ENCODE peak calls at places on chromosomes 6 and 20, in nine cellular contexts. One of them, this sample, is unnamed.

GRCh38 chr6:46592046-46592445 is 60.6 kb downstream of the CYP39A1 start:
- DNase-seq in dorsolateral prefrontal cortex: no peak
- DNase-seq in neural crest cell: no peak
- DNase-seq in mammary epithelial cell: no peak
- DNase-seq in PC-9: no peak
- DNase-seq in MCF 10A: no peak
- DNase-seq in testis: no peak
- DNase-seq in fibroblast of pulmonary artery: no peak
- DNase-seq in WERI-Rb-1: no peak
- DNase-seq in this sample: no peak

GRCh38 chr6:151292974-151293373 is 53.2 kb downstream of the AKAP12 start:
- DNase-seq in dorsolateral prefrontal cortex: no peak
- DNase-seq in neural crest cell: no peak
- DNase-seq in mammary epithelial cell: no peak
- DNase-seq in PC-9: no peak
- DNase-seq in MCF 10A: no peak
- DNase-seq in testis: no peak
- DNase-seq in fibroblast of pulmonary artery: peak
- DNase-seq in WERI-Rb-1: no peak
- DNase-seq in this sample: no peak

GRCh38 chr6:42155293-42155692 is 12.9 kb upstream of the C6orf132 start:
- DNase-seq in dorsolateral prefrontal cortex: no peak
- DNase-seq in neural crest cell: no peak
- DNase-seq in mammary epithelial cell: no peak
- DNase-seq in PC-9: no peak
- DNase-seq in MCF 10A: no peak
- DNase-seq in testis: no peak
- DNase-seq in fibroblast of pulmonary artery: no peak
- DNase-seq in WERI-Rb-1: no peak
- DNase-seq in this sample: no peak

GRCh38 chr6:1406306-1407058 is 17.1 kb downstream of the FOXF2 start:
- DNase-seq in dorsolateral prefrontal cortex: no peak
- DNase-seq in neural crest cell: no peak
- DNase-seq in mammary epithelial cell: no peak
- DNase-seq in PC-9: no peak
- DNase-seq in MCF 10A: peak
- DNase-seq in testis: peak
- DNase-seq in fibroblast of pulmonary artery: no peak
- DNase-seq in WERI-Rb-1: no peak
- DNase-seq in this sample: no peak

GRCh38 chr20:56909918-56910714 is 281.0 kb downstream of the TFAP2C start:
- DNase-seq in dorsolateral prefrontal cortex: no peak
- DNase-seq in neural crest cell: no peak
- DNase-seq in mammary epithelial cell: no peak
- DNase-seq in PC-9: no peak
- DNase-seq in MCF 10A: no peak
- DNase-seq in testis: no peak
- DNase-seq in fibroblast of pulmonary artery: no peak
- DNase-seq in WERI-Rb-1: no peak
- DNase-seq in this sample: no peak

GRCh38 chr6:119308994-119309657 is 40.4 kb downstream of the MAN1A1 start:
- DNase-seq in dorsolateral prefrontal cortex: no peak
- DNase-seq in neural crest cell: no peak
- DNase-seq in mammary epithelial cell: no peak
- DNase-seq in PC-9: no peak
- DNase-seq in MCF 10A: no peak
- DNase-seq in testis: no peak
- DNase-seq in fibroblast of pulmonary artery: no peak
- DNase-seq in WERI-Rb-1: no peak
- DNase-seq in this sample: no peak

GRCh38 chr6:45002390-45002789 is 325.7 kb upstream of the RUNX2 start:
- DNase-seq in dorsolateral prefrontal cortex: no peak
- DNase-seq in neural crest cell: no peak
- DNase-seq in mammary epithelial cell: no peak
- DNase-seq in PC-9: no peak
- DNase-seq in MCF 10A: peak
- DNase-seq in testis: no peak
- DNase-seq in fibroblast of pulmonary artery: peak
- DNase-seq in WERI-Rb-1: no peak
- DNase-seq in this sample: no peak

GRCh38 chr20:62808211-62808865 is 3.7 kb downstream of the OGFR start:
- DNase-seq in dorsolateral prefrontal cortex: peak
- DNase-seq in neural crest cell: peak
- DNase-seq in mammary epithelial cell: no peak
- DNase-seq in PC-9: no peak
- DNase-seq in MCF 10A: peak
- DNase-seq in testis: peak
- DNase-seq in fibroblast of pulmonary artery: peak
- DNase-seq in WERI-Rb-1: peak
- DNase-seq in this sample: peak

GRCh38 chr6:4846387-4846786 is 70.2 kb downstream of the CDYL start:
- DNase-seq in dorsolateral prefrontal cortex: no peak
- DNase-seq in neural crest cell: no peak
- DNase-seq in mammary epithelial cell: no peak
- DNase-seq in PC-9: no peak
- DNase-seq in MCF 10A: no peak
- DNase-seq in testis: no peak
- DNase-seq in fibroblast of pulmonary artery: no peak
- DNase-seq in WERI-Rb-1: no peak
- DNase-seq in this sample: no peak

GRCh38 chr6:62285612-62286469 is at the start of gene KHDRBS2:
- DNase-seq in dorsolateral prefrontal cortex: peak
- DNase-seq in neural crest cell: peak
- DNase-seq in mammary epithelial cell: peak
- DNase-seq in PC-9: no peak
- DNase-seq in MCF 10A: no peak
- DNase-seq in testis: peak
- DNase-seq in fibroblast of pulmonary artery: peak
- DNase-seq in WERI-Rb-1: peak
- DNase-seq in this sample: peak

GRCh38 chr20:61901421-61902212 is 164.1 kb downstream of the TAF4 start:
- DNase-seq in dorsolateral prefrontal cortex: no peak
- DNase-seq in neural crest cell: no peak
- DNase-seq in mammary epithelial cell: no peak
- DNase-seq in PC-9: no peak
- DNase-seq in MCF 10A: no peak
- DNase-seq in testis: no peak
- DNase-seq in fibroblast of pulmonary artery: no peak
- DNase-seq in WERI-Rb-1: no peak
- DNase-seq in this sample: no peak

GRCh38 chr6:109292983-109293586 is 89.2 kb downstream of the CD164 start:
- DNase-seq in dorsolateral prefrontal cortex: no peak
- DNase-seq in neural crest cell: no peak
- DNase-seq in mammary epithelial cell: peak
- DNase-seq in PC-9: peak
- DNase-seq in MCF 10A: peak
- DNase-seq in testis: no peak
- DNase-seq in fibroblast of pulmonary artery: no peak
- DNase-seq in WERI-Rb-1: no peak
- DNase-seq in this sample: no peak

GRCh38 chr6:104186836-104187235 is 672.9 kb downstream of the HACE1 start:
- DNase-seq in dorsolateral prefrontal cortex: no peak
- DNase-seq in neural crest cell: no peak
- DNase-seq in mammary epithelial cell: no peak
- DNase-seq in PC-9: peak
- DNase-seq in MCF 10A: peak
- DNase-seq in testis: no peak
- DNase-seq in fibroblast of pulmonary artery: no peak
- DNase-seq in WERI-Rb-1: no peak
- DNase-seq in this sample: no peak

GRCh38 chr6:46626228-46626909 is 26.2 kb downstream of the CYP39A1 start:
- DNase-seq in dorsolateral prefrontal cortex: no peak
- DNase-seq in neural crest cell: no peak
- DNase-seq in mammary epithelial cell: peak
- DNase-seq in PC-9: peak
- DNase-seq in MCF 10A: peak
- DNase-seq in testis: no peak
- DNase-seq in fibroblast of pulmonary artery: peak
- DNase-seq in WERI-Rb-1: no peak
- DNase-seq in this sample: no peak

GRCh38 chr6:139336994-139337393 is 37.5 kb downstream of the CITED2 start:
- DNase-seq in dorsolateral prefrontal cortex: no peak
- DNase-seq in neural crest cell: no peak
- DNase-seq in mammary epithelial cell: no peak
- DNase-seq in PC-9: no peak
- DNase-seq in MCF 10A: peak
- DNase-seq in testis: no peak
- DNase-seq in fibroblast of pulmonary artery: no peak
- DNase-seq in WERI-Rb-1: no peak
- DNase-seq in this sample: no peak

GRCh38 chr20:48826883-48827771 is 672 bp downstream of the PREX1 start:
- DNase-seq in dorsolateral prefrontal cortex: no peak
- DNase-seq in neural crest cell: peak
- DNase-seq in mammary epithelial cell: no peak
- DNase-seq in PC-9: no peak
- DNase-seq in MCF 10A: no peak
- DNase-seq in testis: no peak
- DNase-seq in fibroblast of pulmonary artery: no peak
- DNase-seq in WERI-Rb-1: peak
- DNase-seq in this sample: peak

GRCh38 chr6:166500246-166500645 is 86.2 kb downstream of the RAMACL start:
- DNase-seq in dorsolateral prefrontal cortex: peak
- DNase-seq in neural crest cell: no peak
- DNase-seq in mammary epithelial cell: no peak
- DNase-seq in PC-9: no peak
- DNase-seq in MCF 10A: no peak
- DNase-seq in testis: no peak
- DNase-seq in fibroblast of pulmonary artery: no peak
- DNase-seq in WERI-Rb-1: no peak
- DNase-seq in this sample: no peak

GRCh38 chr6:27092316-27092692 is 155.2 kb upstream of the PRSS16 start:
- DNase-seq in dorsolateral prefrontal cortex: no peak
- DNase-seq in neural crest cell: no peak
- DNase-seq in mammary epithelial cell: no peak
- DNase-seq in PC-9: no peak
- DNase-seq in MCF 10A: no peak
- DNase-seq in testis: no peak
- DNase-seq in fibroblast of pulmonary artery: no peak
- DNase-seq in WERI-Rb-1: no peak
- DNase-seq in this sample: no peak

GRCh38 chr6:72410769-72411168 is 211.1 kb upstream of the KCNQ5 start:
- DNase-seq in dorsolateral prefrontal cortex: no peak
- DNase-seq in neural crest cell: no peak
- DNase-seq in mammary epithelial cell: no peak
- DNase-seq in PC-9: no peak
- DNase-seq in MCF 10A: no peak
- DNase-seq in testis: no peak
- DNase-seq in fibroblast of pulmonary artery: no peak
- DNase-seq in WERI-Rb-1: no peak
- DNase-seq in this sample: no peak

GRCh38 chr6:72414648-72415047 is 207.2 kb upstream of the KCNQ5 start:
- DNase-seq in dorsolateral prefrontal cortex: peak
- DNase-seq in neural crest cell: no peak
- DNase-seq in mammary epithelial cell: no peak
- DNase-seq in PC-9: no peak
- DNase-seq in MCF 10A: no peak
- DNase-seq in testis: no peak
- DNase-seq in fibroblast of pulmonary artery: no peak
- DNase-seq in WERI-Rb-1: no peak
- DNase-seq in this sample: no peak

GRCh38 chr6:72412709-72413044 is 209.2 kb upstream of the KCNQ5 start:
- DNase-seq in dorsolateral prefrontal cortex: no peak
- DNase-seq in neural crest cell: no peak
- DNase-seq in mammary epithelial cell: no peak
- DNase-seq in PC-9: no peak
- DNase-seq in MCF 10A: no peak
- DNase-seq in testis: no peak
- DNase-seq in fibroblast of pulmonary artery: no peak
- DNase-seq in WERI-Rb-1: no peak
- DNase-seq in this sample: no peak

GRCh38 chr6:72413884-72414283 is 208.0 kb upstream of the KCNQ5 start:
- DNase-seq in dorsolateral prefrontal cortex: no peak
- DNase-seq in neural crest cell: no peak
- DNase-seq in mammary epithelial cell: no peak
- DNase-seq in PC-9: no peak
- DNase-seq in MCF 10A: no peak
- DNase-seq in testis: no peak
- DNase-seq in fibroblast of pulmonary artery: no peak
- DNase-seq in WERI-Rb-1: no peak
- DNase-seq in this sample: no peak

GRCh38 chr6:72411872-72412708 is 209.8 kb upstream of the KCNQ5 start:
- DNase-seq in dorsolateral prefrontal cortex: peak
- DNase-seq in neural crest cell: peak
- DNase-seq in mammary epithelial cell: peak
- DNase-seq in PC-9: peak
- DNase-seq in MCF 10A: peak
- DNase-seq in testis: peak
- DNase-seq in fibroblast of pulmonary artery: peak
- DNase-seq in WERI-Rb-1: peak
- DNase-seq in this sample: peak
- TF ChIP-seq CTCF in dorsolateral prefrontal cortex: peak
- TF ChIP-seq CTCF in neural crest cell: peak
- TF ChIP-seq CTCF in mammary epithelial cell: peak
- TF ChIP-seq CTCF in PC-9: peak
- TF ChIP-seq CTCF in MCF 10A: peak
- TF ChIP-seq CTCF in testis: peak
- TF ChIP-seq CTCF in fibroblast of pulmonary artery: no peak
- TF ChIP-seq CTCF in WERI-Rb-1: peak
- TF ChIP-seq CTCF in this sample: peak

GRCh38 chr6:82085701-82086100 is 161.8 kb downstream of the IBTK start:
- DNase-seq in dorsolateral prefrontal cortex: no peak
- DNase-seq in neural crest cell: no peak
- DNase-seq in mammary epithelial cell: no peak
- DNase-seq in PC-9: no peak
- DNase-seq in MCF 10A: no peak
- DNase-seq in testis: no peak
- DNase-seq in fibroblast of pulmonary artery: no peak
- DNase-seq in WERI-Rb-1: no peak
- DNase-seq in this sample: no peak
- TF ChIP-seq CTCF in dorsolateral prefrontal cortex: no peak
- TF ChIP-seq CTCF in neural crest cell: no peak
- TF ChIP-seq CTCF in mammary epithelial cell: no peak
- TF ChIP-seq CTCF in PC-9: no peak
- TF ChIP-seq CTCF in MCF 10A: no peak
- TF ChIP-seq CTCF in testis: no peak
- TF ChIP-seq CTCF in fibroblast of pulmonary artery: no peak
- TF ChIP-seq CTCF in WERI-Rb-1: no peak
- TF ChIP-seq CTCF in this sample: no peak

GRCh38 chr6:22247916-22248482 is 48.8 kb downstream of the PRL start:
- DNase-seq in dorsolateral prefrontal cortex: no peak
- DNase-seq in neural crest cell: no peak
- DNase-seq in mammary epithelial cell: no peak
- DNase-seq in PC-9: no peak
- DNase-seq in MCF 10A: no peak
- DNase-seq in testis: no peak
- DNase-seq in fibroblast of pulmonary artery: peak
- DNase-seq in WERI-Rb-1: no peak
- DNase-seq in this sample: no peak
- TF ChIP-seq CTCF in dorsolateral prefrontal cortex: no peak
- TF ChIP-seq CTCF in neural crest cell: no peak
- TF ChIP-seq CTCF in mammary epithelial cell: no peak
- TF ChIP-seq CTCF in PC-9: no peak
- TF ChIP-seq CTCF in MCF 10A: no peak
- TF ChIP-seq CTCF in testis: no peak
- TF ChIP-seq CTCF in fibroblast of pulmonary artery: no peak
- TF ChIP-seq CTCF in WERI-Rb-1: no peak
- TF ChIP-seq CTCF in this sample: no peak

DNA sequence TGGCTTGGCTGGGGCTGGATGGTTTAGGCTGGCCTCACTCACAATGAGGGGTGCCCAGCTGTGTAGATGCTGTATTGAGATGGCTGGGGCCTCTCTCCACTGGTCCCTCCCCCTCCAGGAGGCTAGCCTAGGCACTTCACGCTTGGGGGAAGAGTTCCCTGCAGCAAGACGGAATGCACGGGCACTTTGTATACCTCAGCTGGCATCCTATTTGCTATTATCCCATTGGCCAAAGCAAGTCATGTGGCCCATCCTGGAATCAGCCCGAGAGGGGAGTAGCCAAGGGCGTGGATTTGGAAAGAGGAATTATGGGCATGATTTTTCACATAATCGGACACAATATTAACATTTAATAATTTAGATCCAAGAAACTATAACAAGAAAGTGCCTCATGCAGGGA is 64.3 kb downstream of the ISM1 start:
- DNase-seq in dorsolateral prefrontal cortex: no peak
- DNase-seq in neural crest cell: no peak
- DNase-seq in mammary epithelial cell: no peak
- DNase-seq in PC-9: no peak
- DNase-seq in MCF 10A: no peak
- DNase-seq in testis: no peak
- DNase-seq in fibroblast of pulmonary artery: no peak
- DNase-seq in WERI-Rb-1: no peak
- DNase-seq in this sample: no peak
- TF ChIP-seq CTCF in dorsolateral prefrontal cortex: no peak
- TF ChIP-seq CTCF in neural crest cell: no peak
- TF ChIP-seq CTCF in mammary epithelial cell: no peak
- TF ChIP-seq CTCF in PC-9: no peak
- TF ChIP-seq CTCF in MCF 10A: no peak
- TF ChIP-seq CTCF in testis: no peak
- TF ChIP-seq CTCF in fibroblast of pulmonary artery: no peak
- TF ChIP-seq CTCF in WERI-Rb-1: no peak
- TF ChIP-seq CTCF in this sample: no peak